ENCODE peak calls at places on chromosomes 11 and 22, in nine cellular contexts. Z is adrenal gland, K is heart left ventricle, H is IMR-90, L is GM12878, J is right lobe of liver, B is A549, W is uterus, R is upper lobe of left lung. O is an unnamed sample.

GRCh38 chr22:32847067-32847491 is 45.6 kb downstream of the TIMP3 start:
- DNase-seq in Z (peak; percentile 48), K (peak; percentile 58), H (no peak), L (no peak), J (no peak), B (no peak), W (peak; percentile 66), R (no peak), O (no peak)

GRCh38 chr11:34250732-34251639 is 106.8 kb downstream of the ABTB2 start:
- DNase-seq in Z (peak; percentile 25), K (peak; percentile 78), H (peak; percentile 7), L (no peak), J (no peak), B (peak; percentile 71), W (no peak), R (no peak), O (peak; percentile 10)

GRCh38 chr11:73257342-73258103 is 14.6 kb upstream of the P2RY6 start:
- DNase-seq in Z (peak; percentile 87), K (no peak), H (peak; percentile 91), L (no peak), J (peak; percentile 47), B (no peak), W (no peak), R (peak; percentile 47), O (no peak)

GRCh38 chr11:9020881-9021280 is 17.1 kb upstream of the NRIP3 start:
- DNase-seq in Z (peak; percentile 64), K (no peak), H (peak; percentile 3), L (no peak), J (no peak), B (no peak), W (no peak), R (no peak), O (no peak)

GRCh38 chr22:47018010-47018910 is 255.8 kb downstream of the TBC1D22A start:
- DNase-seq in Z (no peak), K (no peak), H (no peak), L (no peak), J (no peak), B (no peak), W (no peak), R (no peak), O (no peak)

GRCh38 chr11:73454987-73455386 is 78.8 kb downstream of the RELT start:
- DNase-seq in Z (peak; percentile 19), K (peak; percentile 37), H (no peak), L (no peak), J (no peak), B (no peak), W (no peak), R (no peak), O (no peak)

GRCh38 chr11:68753300-68753699 is 2.0 kb upstream of the TESMIN start:
- DNase-seq in Z (no peak), K (no peak), H (no peak), L (no peak), J (no peak), B (no peak), W (no peak), R (peak; percentile 48), O (no peak)

GRCh38 chr11:47573321-47573720 is 5.4 kb downstream of the KBTBD4 start:
- DNase-seq in Z (no peak), K (peak; percentile 68), H (no peak), L (no peak), J (peak; percentile 67), B (no peak), W (no peak), R (no peak), O (no peak)

DNA sequence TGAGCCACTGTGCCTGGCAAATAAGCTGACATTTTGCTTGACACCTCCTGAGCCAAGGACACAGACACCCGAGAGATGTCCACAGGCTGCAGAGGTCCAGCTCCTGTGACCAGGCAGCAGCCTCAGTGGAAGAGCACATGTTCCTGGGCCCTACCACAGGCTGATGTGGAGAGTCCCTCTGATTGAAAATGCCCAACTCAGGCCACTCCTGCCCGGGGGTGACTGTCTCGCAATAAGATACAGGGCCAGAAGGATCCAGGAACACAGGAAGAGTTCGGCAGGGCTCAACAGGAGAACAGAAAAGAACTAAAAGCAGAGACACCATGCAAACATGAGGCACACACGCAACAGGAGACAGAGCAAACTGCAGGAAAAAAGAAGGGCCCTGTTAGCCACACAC is 28.4 kb upstream of the MALAT1 start:
- DNase-seq in Z (no peak), K (no peak), H (no peak), L (no peak), J (no peak), B (no peak), W (no peak), R (no peak), O (no peak)
- TF ChIP-seq POLR2A in Z (no peak), K (no peak), H (no peak), L (no peak), J (no peak), B (no peak), W (no peak), R (no peak), O (no peak)

GRCh38 chr11:126424471-126425039 is 69.1 kb downstream of the ST3GAL4 start:
- DNase-seq in Z (peak; percentile 59), K (no peak), H (no peak), L (no peak), J (peak; percentile 60), B (no peak), W (no peak), R (no peak), O (no peak)
- TF ChIP-seq POLR2A in Z (no peak), K (no peak), H (no peak), L (no peak), J (peak; percentile 11), B (no peak), W (no peak), R (no peak), O (no peak)

DNA sequence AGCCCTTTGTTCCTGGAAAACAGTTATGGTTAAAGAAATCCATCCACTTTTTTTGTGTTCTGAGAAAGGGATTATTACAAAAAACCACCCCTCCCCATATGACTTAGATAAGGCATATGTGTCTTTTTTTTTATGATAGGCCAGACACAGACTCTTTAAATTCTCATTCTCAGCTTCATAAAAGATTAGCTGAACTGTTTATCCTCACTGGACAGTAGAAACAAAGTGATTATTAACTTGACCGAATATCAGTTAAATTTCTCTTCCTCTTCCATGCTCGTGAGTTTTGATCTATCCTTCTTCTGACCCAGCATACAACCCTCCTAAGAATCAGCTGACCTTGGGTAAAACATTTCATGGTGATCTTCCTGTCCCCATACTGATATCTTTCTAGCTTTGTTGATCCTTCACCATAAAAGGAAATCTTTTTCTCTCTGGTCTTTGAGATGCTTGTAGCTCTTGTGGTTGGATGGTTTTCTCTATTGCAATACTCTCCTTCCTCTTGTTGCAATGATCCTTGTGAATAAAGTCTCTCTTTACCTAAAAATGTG is 26.2 kb downstream of the OR2AG2 start:
- DNase-seq in Z (no peak), K (no peak), H (no peak), L (peak; percentile 66), J (no peak), B (no peak), W (no peak), R (no peak), O (peak; percentile 17)
- TF ChIP-seq POLR2A in Z (no peak), K (no peak), H (no peak), L (no peak), J (no peak), B (no peak), W (no peak), R (no peak), O (no peak)

GRCh38 chr22:38299758-38300157 is 17.5 kb downstream of the CSNK1E start:
- DNase-seq in Z (no peak), K (no peak), H (no peak), L (no peak), J (no peak), B (no peak), W (no peak), R (no peak), O (no peak)

GRCh38 chr22:38296372-38296771 is 20.9 kb downstream of the CSNK1E start:
- DNase-seq in Z (peak; percentile 44), K (no peak), H (no peak), L (no peak), J (no peak), B (no peak), W (no peak), R (no peak), O (no peak)

GRCh38 chr22:38298312-38299000 is 18.8 kb downstream of the CSNK1E start:
- DNase-seq in Z (peak; percentile 66), K (no peak), H (peak; percentile 88), L (no peak), J (no peak), B (no peak), W (no peak), R (peak; percentile 88), O (peak; percentile 49)

GRCh38 chr22:38300197-38300945 is 16.9 kb downstream of the CSNK1E start:
- DNase-seq in Z (no peak), K (no peak), H (no peak), L (no peak), J (no peak), B (no peak), W (no peak), R (no peak), O (no peak)

DNA sequence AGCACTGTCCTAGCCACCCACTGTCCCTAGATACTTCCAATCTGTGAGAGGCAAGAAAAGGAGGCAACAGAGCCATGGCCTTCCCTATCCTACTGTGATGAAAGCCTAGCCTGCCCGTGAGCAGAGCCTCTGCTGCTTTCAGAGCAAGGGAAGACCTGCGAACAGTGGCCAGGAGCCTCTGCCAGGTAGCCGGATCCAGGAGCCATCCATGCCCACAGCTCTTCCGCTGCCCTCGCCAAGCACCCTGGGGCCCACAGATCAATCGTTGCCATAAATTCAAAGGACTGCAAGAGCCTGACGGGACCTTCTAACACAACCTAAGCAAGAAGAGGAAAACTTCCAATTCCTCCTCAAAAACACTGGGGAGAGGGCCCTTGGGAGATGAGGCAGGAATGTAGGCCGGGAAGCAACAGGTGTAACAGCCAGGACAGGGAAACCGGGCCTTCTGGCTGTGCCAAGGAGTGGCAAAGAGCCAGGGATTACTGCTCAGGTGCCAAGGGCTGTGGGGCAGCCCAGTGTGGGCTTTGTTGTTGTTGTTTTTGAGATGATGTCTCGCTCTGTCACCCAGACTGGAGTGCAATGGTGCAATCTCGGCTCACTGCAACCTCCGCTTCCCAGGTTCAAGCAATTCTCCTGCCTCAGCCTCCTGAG is 18.1 kb downstream of the CSNK1E start:
- DNase-seq in Z (no peak), K (no peak), H (no peak), L (no peak), J (peak; percentile 78), B (no peak), W (no peak), R (no peak), O (no peak)
- TF ChIP-seq POLR2A in Z (no peak), K (no peak), H (no peak), L (no peak), J (no peak), B (no peak), W (no peak), R (no peak), O (no peak)

GRCh38 chr11:71447791-71448256 is 369 bp downstream of the DHCR7 start:
- DNase-seq in Z (peak; percentile 56), K (peak; percentile 58), H (no peak), L (no peak), J (no peak), B (peak; percentile 33), W (no peak), R (peak; percentile 90), O (no peak)
- TF ChIP-seq POLR2A in Z (no peak), K (no peak), H (no peak), L (no peak), J (no peak), B (no peak), W (no peak), R (no peak), O (no peak)